ENCODE peak calls at places on chromosome 6, in seven cellular contexts. D is HCT116, I is HepG2, P is SK-N-SH, J is GM12878, T is K562, H is H1. N is an unnamed sample.

GRCh38 chr6:30013296-30013922 is 47.7 kb upstream of the POLR1H start:
- DNase-seq in P (peak), D (no peak), I (peak), H (peak), T (peak), J (no peak), N (peak)

GRCh38 chr6:138103876-138104275 is 3.3 kb downstream of the PERP start:
- DNase-seq in D (no peak), P (no peak), I (no peak), J (no peak), T (no peak), H (no peak), N (no peak)

GRCh38 chr6:56524891-56525703 is 117.6 kb downstream of the DST start:
- DNase-seq in I (no peak), D (no peak), P (no peak), J (no peak), T (no peak), H (no peak), N (no peak)

GRCh38 chr6:56096946-56097345 is 150.4 kb downstream of the COL21A1 start:
- DNase-seq in T (no peak), J (no peak), H (no peak), P (no peak), D (no peak), I (no peak), N (no peak)

GRCh38 chr6:130313206-130313605 is 52.6 kb upstream of the TMEM200A start:
- DNase-seq in T (no peak), J (no peak), H (no peak), P (no peak), D (peak), I (no peak), N (no peak)

GRCh38 chr6:157773248-157773773 is 49.7 kb upstream of the SNX9 start:
- DNase-seq in I (no peak), T (peak), H (no peak), P (no peak), J (no peak), D (no peak), N (no peak)

GRCh38 chr6:30942338-30943060 is 1.7 kb downstream of the MUCL3 start:
- DNase-seq in P (peak), H (peak), J (no peak), T (peak), I (peak), D (peak), N (peak)

GRCh38 chr6:152136449-152136825 is 329.0 kb downstream of the ESR1 start:
- DNase-seq in D (peak), I (no peak), H (no peak), T (no peak), P (no peak), J (no peak), N (no peak)

GRCh38 chr6:241331-241865 is 50.9 kb upstream of the DUSP22 start:
- DNase-seq in I (no peak), H (no peak), P (no peak), D (no peak), T (no peak), J (no peak), N (no peak)

GRCh38 chr6:36353411-36353915 is 16.8 kb upstream of the BNIP5 start:
- DNase-seq in I (no peak), H (no peak), P (no peak), D (no peak), J (no peak), T (no peak), N (no peak)

GRCh38 chr6:148999921-149000589 is 253.2 kb downstream of the UST start:
- DNase-seq in T (no peak), H (peak), D (no peak), P (no peak), J (no peak), I (no peak), N (no peak)

GRCh38 chr6:105546748-105547147 is 143.9 kb upstream of the PREP start:
- DNase-seq in H (no peak), J (no peak), T (no peak), D (no peak), P (no peak), I (no peak), N (no peak)

GRCh38 chr6:109237082-109237985 is 142.0 kb downstream of the CEP57L1 start:
- DNase-seq in P (no peak), I (no peak), H (no peak), D (no peak), J (no peak), T (peak), N (no peak)

GRCh38 chr6:55528624-55529023 is 50.4 kb downstream of the HMGCLL1 start:
- DNase-seq in T (no peak), J (peak), I (peak), P (no peak), H (no peak), D (peak), N (peak)

GRCh38 chr6:17289491-17290106 is 8.4 kb downstream of the RBM24 start:
- DNase-seq in T (no peak), I (no peak), J (no peak), P (no peak), D (no peak), H (no peak), N (no peak)

GRCh38 chr6:166610104-166610503 is 16.9 kb downstream of the RPS6KA2 start:
- DNase-seq in H (no peak), T (no peak), D (no peak), P (no peak), J (no peak), I (no peak), N (no peak)

GRCh38 chr6:163958646-163959045 is 544.1 kb downstream of the QKI start:
- DNase-seq in H (no peak), I (no peak), P (no peak), D (no peak), J (no peak), T (no peak), N (no peak)

GRCh38 chr6:53119349-53119748 is 29.3 kb downstream of the GCM1 start:
- DNase-seq in I (peak), P (no peak), D (no peak), T (no peak), J (no peak), H (no peak), N (no peak)

GRCh38 chr6:95574811-95575210 is 2.5 kb upstream of the MANEA start:
- DNase-seq in H (no peak), D (no peak), P (no peak), J (no peak), I (peak), T (no peak), N (no peak)

GRCh38 chr6:44825284-44825683 is 437.8 kb downstream of the CDC5L start:
- DNase-seq in D (no peak), I (no peak), J (no peak), P (no peak), H (no peak), T (no peak), N (no peak)

GRCh38 chr6:162973141-162973872 is 245.5 kb downstream of the PACRG start:
- DNase-seq in T (no peak), P (no peak), D (no peak), I (no peak), J (no peak), H (no peak), N (no peak)

GRCh38 chr6:153947817-153948447 is 91.1 kb upstream of the OPRM1 start:
- DNase-seq in H (peak), J (no peak), T (peak), D (peak), P (peak), I (peak), N (peak)

GRCh38 chr6:163391983-163392382 is 22.5 kb upstream of the QKI start:
- DNase-seq in I (no peak), D (peak), T (no peak), H (no peak), J (no peak), P (no peak), N (no peak)

GRCh38 chr6:13159295-13159694 is 169.0 kb downstream of the TBC1D7 start:
- DNase-seq in I (no peak), P (no peak), D (no peak), T (no peak), H (no peak), J (no peak), N (no peak)

DNA sequence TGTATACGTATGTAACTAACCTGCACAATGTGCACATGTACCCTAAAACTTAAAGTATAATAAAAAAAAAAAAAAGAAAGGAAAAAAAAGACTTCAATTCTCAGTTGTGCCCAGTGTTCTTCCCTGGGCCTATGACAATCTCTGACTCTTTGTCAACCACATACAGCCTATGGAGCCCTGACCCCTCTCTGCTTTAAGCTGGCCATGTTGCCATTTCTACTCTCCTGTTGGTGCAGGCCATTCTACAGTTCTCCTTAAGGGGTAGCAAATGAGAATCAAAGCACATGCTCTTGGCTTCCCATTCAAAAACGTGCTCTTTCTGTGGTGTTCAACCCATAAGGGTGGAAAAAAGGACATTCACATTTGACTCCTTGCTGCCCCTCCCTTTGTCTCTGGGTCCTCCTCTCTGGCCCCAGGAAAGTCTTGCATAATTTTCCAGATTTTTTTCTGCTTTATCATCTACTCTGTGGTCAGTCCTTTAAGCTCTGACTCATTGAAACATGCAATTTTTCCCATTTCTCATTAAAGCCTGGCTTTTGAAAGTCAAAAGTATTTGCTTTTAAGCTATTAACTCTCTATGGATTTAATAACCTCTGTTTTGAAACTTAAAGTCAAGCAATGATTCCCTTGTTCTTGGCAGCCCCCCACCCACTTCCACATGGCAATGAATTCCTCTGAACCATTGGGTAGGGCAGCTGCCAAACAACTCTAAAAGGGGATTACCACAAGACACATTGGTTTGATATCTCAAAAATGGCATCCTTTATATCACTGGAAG is 208.6 kb upstream of the MCHR2 start:
- DNase-seq in H (no peak), P (no peak), T (no peak), D (peak), J (no peak), I (no peak), N (no peak)
- TF ChIP-seq JUND in H (no peak), P (peak), T (peak), D (peak), J (no peak), I (no peak), N (no peak)

DNA sequence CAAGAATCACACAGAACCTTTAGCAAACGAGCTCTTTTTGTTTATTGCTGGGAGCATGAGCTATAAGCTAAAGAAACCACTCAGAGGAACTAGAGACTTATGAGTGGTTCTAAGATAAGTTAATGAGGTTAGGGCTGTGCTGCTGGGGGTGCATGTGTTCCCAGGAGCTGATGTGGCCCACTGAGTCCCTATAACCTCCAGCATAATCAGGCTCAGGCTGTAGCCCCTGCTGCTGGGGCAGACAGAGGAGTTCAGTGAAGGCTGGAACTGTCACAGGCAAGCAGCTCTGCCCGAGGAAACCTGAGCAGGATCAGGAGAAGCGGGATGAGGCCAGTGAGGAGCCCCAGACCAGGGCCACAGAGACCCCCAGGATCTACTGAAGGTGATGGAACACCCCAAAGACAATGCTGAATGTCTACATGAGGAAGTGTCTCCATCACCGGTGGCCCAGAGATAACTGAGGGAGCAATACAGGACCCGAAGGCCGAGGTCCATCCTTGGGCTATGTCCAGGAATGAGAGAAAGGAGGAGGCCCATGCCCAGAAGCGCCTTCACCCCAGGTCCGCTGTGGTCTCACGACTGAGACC is 17.3 kb downstream of the TUBB2B start:
- DNase-seq in T (no peak), J (no peak), H (no peak), P (no peak), D (no peak), I (no peak), N (no peak)
- TF ChIP-seq JUND in T (no peak), J (no peak), H (no peak), P (no peak), D (no peak), I (no peak), N (no peak)

GRCh38 chr6:7143161-7143974 is 35.6 kb downstream of the RREB1 start:
- DNase-seq in P (no peak), T (peak), D (no peak), J (no peak), H (no peak), I (peak), N (peak)
- TF ChIP-seq JUND in P (no peak), T (no peak), D (no peak), J (no peak), H (no peak), I (no peak), N (no peak)

GRCh38 chr6:38824243-38824894 is 109.3 kb downstream of the DNAH8 start:
- DNase-seq in D (no peak), J (no peak), H (no peak), I (no peak), T (no peak), P (no peak), N (no peak)
- TF ChIP-seq JUND in D (no peak), J (no peak), H (no peak), I (no peak), T (no peak), P (no peak), N (no peak)

DNA sequence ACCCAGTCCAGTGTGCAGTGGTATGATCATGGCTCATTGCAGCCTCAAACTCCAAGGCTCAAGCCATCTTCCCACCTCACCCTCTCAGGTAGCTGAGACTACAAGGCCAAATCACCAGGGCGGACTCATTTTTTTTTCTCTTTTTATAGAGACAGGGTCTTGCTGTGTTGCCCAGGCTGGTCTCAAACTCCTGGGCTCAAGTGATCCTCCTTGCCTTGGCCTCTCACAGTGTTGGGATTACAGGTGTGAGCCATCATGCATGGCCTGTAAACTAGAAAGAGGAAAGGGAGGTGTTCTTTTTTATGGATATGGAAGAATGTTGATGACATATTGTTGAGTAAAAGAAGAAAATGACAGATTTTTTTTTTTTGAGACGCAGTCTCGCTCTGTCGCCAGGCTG is 5.1 kb upstream of the BEND3 start:
- DNase-seq in P (no peak), I (no peak), H (no peak), D (no peak), J (no peak), T (no peak), N (no peak)
- TF ChIP-seq JUND in P (no peak), I (no peak), H (no peak), D (no peak), J (no peak), T (no peak), N (no peak)

GRCh38 chr6:133251688-133252087 is 10.5 kb downstream of the EYA4 start:
- DNase-seq in D (no peak), J (no peak), T (no peak), I (no peak), P (no peak), H (no peak), N (no peak)
- TF ChIP-seq JUND in D (no peak), J (no peak), T (no peak), I (no peak), P (no peak), H (no peak), N (no peak)

DNA sequence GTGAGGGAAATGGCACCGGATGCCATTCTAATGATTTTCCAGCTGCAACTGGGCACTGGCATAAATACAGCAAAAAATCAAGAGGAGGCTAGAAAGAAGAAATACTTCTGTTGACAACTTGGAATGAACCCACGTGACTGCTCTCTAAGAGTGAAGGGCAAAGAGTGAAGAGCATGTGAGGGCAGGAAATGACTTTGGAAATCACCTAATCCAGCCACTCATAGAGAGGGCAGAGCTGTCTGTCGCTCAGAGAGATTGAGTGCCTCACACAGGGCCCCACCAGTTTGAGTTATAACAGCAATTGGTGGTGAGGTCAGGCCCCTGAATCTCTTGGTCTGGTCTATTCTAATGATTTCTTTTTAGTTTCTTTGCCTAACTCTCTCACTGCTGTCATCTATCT is 3.9 kb upstream of the NEDD9 start:
- DNase-seq in H (no peak), J (peak), P (no peak), T (no peak), I (no peak), D (no peak), N (no peak)
- TF ChIP-seq JUND in H (no peak), J (no peak), P (no peak), T (no peak), I (no peak), D (no peak), N (no peak)

N was measured in T47D.